ENCODE peak calls at places on chromosome 2, in six cellular contexts. K is LNCaP clone FGC, W is NCI-H460, R is NCI-H1105 treated with DMSO at 0.1 percent for 48 hours, T is COR-L47, U is HL-60. P is an unnamed sample.

GRCh38 chr2:29117636-29118303 is 2.6 kb downstream of the CLIP4 start:
- DNase-seq in R (no peak), U (no peak), T (no peak), K (peak; percentile 49), W (peak; percentile 70), P (no peak)

GRCh38 chr2:239570971-239571520 is 170.2 kb upstream of the HDAC4 start:
- DNase-seq in R (no peak), U (no peak), W (no peak), T (no peak), K (no peak), P (no peak)

GRCh38 chr2:70978388-70979357 is at the start of gene ANKRD53:
- DNase-seq in U (no peak), W (no peak), R (peak; percentile 43), T (peak; percentile 38), K (no peak), P (peak; percentile 5)

GRCh38 chr2:128618642-128619041 is 300.0 kb upstream of the HS6ST1 start:
- DNase-seq in U (no peak), R (no peak), K (no peak), T (no peak), W (no peak), P (no peak)

GRCh38 chr2:222904557-222905258 is 43.9 kb downstream of the ACSL3 start:
- DNase-seq in R (no peak), T (no peak), W (no peak), U (no peak), K (no peak), P (no peak)

GRCh38 chr2:241195506-241196130 is 7.1 kb downstream of the ANO7 start:
- DNase-seq in T (no peak), R (no peak), U (no peak), W (no peak), K (no peak), P (no peak)

GRCh38 chr2:166862582-166863132 is 25.6 kb upstream of the XIRP2 start:
- DNase-seq in R (no peak), W (no peak), K (no peak), T (no peak), U (no peak), P (no peak)

GRCh38 chr2:233408366-233409285 is 54.3 kb downstream of the DGKD start:
- DNase-seq in T (peak; percentile 24), R (peak; percentile 1), K (no peak), U (no peak), W (no peak), P (no peak)

GRCh38 chr2:128782411-128783192 is 463.9 kb upstream of the HS6ST1 start:
- DNase-seq in U (no peak), W (no peak), T (no peak), K (no peak), R (no peak), P (no peak)

GRCh38 chr2:73359915-73360697 is 25.5 kb upstream of the ALMS1 start:
- DNase-seq in R (no peak), T (no peak), W (no peak), K (no peak), U (no peak), P (peak; percentile 24)

GRCh38 chr2:241659150-241659739 is 21.8 kb downstream of the ATG4B start:
- DNase-seq in R (peak; percentile 26), K (peak; percentile 26), U (peak; percentile 68), W (peak; percentile 74), T (no peak), P (no peak)

GRCh38 chr2:68791914-68792313 is 57.3 kb downstream of the ARHGAP25 start:
- DNase-seq in T (no peak), K (no peak), R (no peak), W (no peak), U (no peak), P (no peak)

GRCh38 chr2:216774180-216774579 is 78.8 kb upstream of the IGFBP5 start:
- DNase-seq in W (no peak), U (no peak), K (no peak), R (no peak), T (no peak), P (no peak)

GRCh38 chr2:71552861-71553301 is 99.5 kb downstream of the DYSF start:
- DNase-seq in T (no peak), R (no peak), U (no peak), K (no peak), W (no peak), P (no peak)

GRCh38 chr2:231533086-231533776 is 3.0 kb upstream of the NMUR1 start:
- DNase-seq in K (no peak), R (no peak), T (no peak), U (no peak), W (no peak), P (no peak)

GRCh38 chr2:19574788-19575260 is 216.4 kb upstream of the OSR1 start:
- DNase-seq in T (no peak), K (no peak), R (no peak), W (no peak), U (no peak), P (no peak)

GRCh38 chr2:59680863-59681262 is 872.6 kb downstream of the BCL11A start:
- DNase-seq in T (no peak), W (no peak), R (peak; percentile 9), U (no peak), K (no peak), P (no peak)

GRCh38 chr2:65137197-65137780 is 7.4 kb upstream of the RAB1A start:
- DNase-seq in K (no peak), W (no peak), T (no peak), U (no peak), R (no peak), P (no peak)

GRCh38 chr2:128982670-128983069 is 664.0 kb upstream of the HS6ST1 start:
- DNase-seq in K (no peak), U (no peak), W (no peak), T (no peak), R (no peak), P (no peak)

GRCh38 chr2:143629344-143629743 is 500.1 kb downstream of the ARHGAP15 start:
- DNase-seq in T (no peak), K (no peak), R (no peak), U (no peak), W (no peak), P (no peak)

GRCh38 chr2:28155627-28156026 is 237.0 kb upstream of the FOSL2 start:
- DNase-seq in R (peak; percentile 19), K (no peak), W (no peak), T (peak; percentile 10), U (no peak), P (peak; percentile 36)

GRCh38 chr2:68726100-68726499 is 8.5 kb upstream of the ARHGAP25 start:
- DNase-seq in R (no peak), T (no peak), W (no peak), K (no peak), U (no peak), P (no peak)

GRCh38 chr2:28868611-28869010 is 1.5 kb downstream of the TRMT61B start:
- DNase-seq in W (no peak), R (no peak), T (no peak), K (no peak), U (no peak), P (no peak)

GRCh38 chr2:8544786-8545631 is 136.8 kb upstream of the ID2 start:
- DNase-seq in W (no peak), R (no peak), K (no peak), T (no peak), U (peak; percentile 94), P (peak; percentile 23)

GRCh38 chr2:48395658-48396057 is 134.3 kb upstream of the STON1 start:
- DNase-seq in W (no peak), U (peak; percentile 57), K (no peak), T (no peak), R (no peak), P (no peak)

GRCh38 chr2:74357627-74358026 is 14.4 kb upstream of the SLC4A5 start:
- DNase-seq in K (no peak), W (no peak), T (no peak), U (no peak), R (no peak), P (no peak)

GRCh38 chr2:223856584-223856983 is 19.2 kb upstream of the AP1S3 start:
- DNase-seq in W (no peak), T (no peak), U (peak; percentile 36), K (no peak), R (no peak), P (no peak)

GRCh38 chr2:227374158-227374557 is 4.9 kb downstream of the TM4SF20 start:
- DNase-seq in R (no peak), U (no peak), W (peak; percentile 96), K (no peak), T (no peak), P (no peak)

GRCh38 chr2:42076357-42076921 is 28.6 kb downstream of the PKDCC start:
- DNase-seq in W (no peak), T (no peak), K (no peak), U (no peak), R (no peak), P (no peak)

GRCh38 chr2:219023045-219023605 is 18.2 kb downstream of the CFAP65 start:
- DNase-seq in U (no peak), T (no peak), W (no peak), K (no peak), R (no peak), P (no peak)

GRCh38 chr2:219968685-219969345 is 341.4 kb downstream of the SLC4A3 start:
- DNase-seq in T (no peak), R (no peak), U (no peak), W (peak; percentile 14), K (no peak), P (no peak)

GRCh38 chr2:187658952-187659525 is 104.8 kb upstream of the TFPI start:
- DNase-seq in K (no peak), R (no peak), U (peak; percentile 4), T (no peak), W (peak; percentile 21), P (peak; percentile 2)

GRCh38 chr2:112019510-112019909 is 35.6 kb upstream of the TMEM87B start:
- DNase-seq in K (no peak), R (no peak), W (no peak), U (no peak), T (no peak), P (no peak)

GRCh38 chr2:8039732-8040131 is 642.1 kb upstream of the ID2 start:
- DNase-seq in K (no peak), W (no peak), T (no peak), R (no peak), U (no peak), P (no peak)

GRCh38 chr2:118913131-118913804 is 28.7 kb upstream of the MARCO start:
- DNase-seq in U (no peak), W (no peak), T (no peak), K (no peak), R (no peak), P (no peak)

P was measured in NCI-H748 treated with DMSO at 0.1 percent for 48 hours.